ENCODE peak calls at places on chromosomes 1 and 21, in five cellular contexts. R is right atrium auricular region; U is CD4-positive, alpha-beta T cell; O is mesothelial cell of epicardium; B is endothelial cell. G is an unnamed sample.

GRCh38 chr21:29656504-29657227 is 283.1 kb downstream of the GRIK1 start:
- DNase-seq in U (no peak), O (no peak), B (no peak), R (no peak), G (peak)

GRCh38 chr1:56360021-56360420 is 219.3 kb downstream of the PLPP3 start:
- DNase-seq in O (no peak), B (no peak), U (no peak), R (no peak), G (no peak)

GRCh38 chr1:154743536-154744036 is 126.5 kb downstream of the KCNN3 start:
- DNase-seq in O (no peak), U (no peak), B (no peak), R (no peak), G (no peak)

GRCh38 chr1:203860396-203860951 is 925 bp upstream of the SNRPE start:
- DNase-seq in U (no peak), R (no peak), B (no peak), O (no peak), G (no peak)

GRCh38 chr1:203706444-203706843 is 58.5 kb upstream of the LAX1 start:
- DNase-seq in R (no peak), U (no peak), B (no peak), O (no peak), G (no peak)

GRCh38 chr1:51791888-51792287 is 86.6 kb downstream of the NRDC start:
- DNase-seq in B (no peak), U (no peak), R (no peak), O (no peak), G (no peak)

GRCh38 chr1:94100785-94101612 is 19.9 kb downstream of the ABCA4 start:
- DNase-seq in R (no peak), B (no peak), O (no peak), U (no peak), G (no peak)

GRCh38 chr1:153192697-153193096 is 10.5 kb upstream of the LELP1 start:
- DNase-seq in R (no peak), B (peak), U (no peak), O (no peak), G (peak)

GRCh38 chr1:6252374-6252710 is 8.4 kb downstream of the HES3 start:
- DNase-seq in O (no peak), R (no peak), B (no peak), U (no peak), G (no peak)

GRCh38 chr1:65431111-65431705 is 10.7 kb downstream of the LEPR start:
- DNase-seq in O (no peak), B (no peak), U (no peak), R (no peak), G (peak)

GRCh38 chr1:43554444-43554992 is 23.8 kb downstream of the PTPRF start:
- DNase-seq in R (no peak), O (no peak), B (peak), U (no peak), G (no peak)

GRCh38 chr1:167297222-167298214 is 76.8 kb downstream of the POU2F1 start:
- DNase-seq in R (peak), B (no peak), O (no peak), U (no peak), G (no peak)

GRCh38 chr1:117794073-117794472 is 135.3 kb downstream of the GDAP2 start:
- DNase-seq in U (no peak), O (no peak), R (no peak), B (no peak), G (no peak)

GRCh38 chr1:183887826-183888819 is 83.2 kb downstream of the RGL1 start:
- DNase-seq in B (no peak), R (no peak), U (no peak), O (no peak), G (no peak)

GRCh38 chr21:16002872-16003466 is 273.2 kb downstream of the USP25 start:
- DNase-seq in U (no peak), R (no peak), B (no peak), O (no peak), G (no peak)

GRCh38 chr1:27528701-27529637 is 39.0 kb upstream of the WASF2 start:
- DNase-seq in B (no peak), R (peak), O (no peak), U (no peak), G (no peak)

GRCh38 chr1:47471163-47471562 is 33.3 kb downstream of the FOXD2 start:
- DNase-seq in B (no peak), R (no peak), O (no peak), U (no peak), G (no peak)

GRCh38 chr1:91553196-91553595 is 52.5 kb downstream of the CDC7 start:
- DNase-seq in B (no peak), R (no peak), U (no peak), O (no peak), G (no peak)

GRCh38 chr1:197285526-197286217 is 17.6 kb downstream of the CRB1 start:
- DNase-seq in O (no peak), B (no peak), R (no peak), U (no peak), G (no peak)

GRCh38 chr1:171740987-171741871 is 636 bp downstream of the VAMP4 start:
- DNase-seq in O (no peak), B (peak), U (peak), R (no peak), G (peak)
- TF ChIP-seq CTCF in O (no peak), B (no peak), U (peak), R (no peak), G (no peak)

GRCh38 chr1:237867380-237867888 is 23.3 kb downstream of the ZP4 start:
- DNase-seq in O (no peak), U (no peak), B (no peak), R (no peak), G (no peak)

GRCh38 chr1:237863234-237863633 is 27.5 kb downstream of the ZP4 start:
- DNase-seq in R (no peak), B (no peak), U (no peak), O (no peak), G (no peak)

GRCh38 chr1:237861944-237862343 is 28.8 kb downstream of the ZP4 start:
- DNase-seq in B (no peak), R (no peak), O (no peak), U (no peak), G (no peak)

GRCh38 chr1:237868814-237869600 is 21.7 kb downstream of the ZP4 start:
- DNase-seq in B (no peak), U (no peak), R (no peak), O (no peak), G (no peak)

DNA sequence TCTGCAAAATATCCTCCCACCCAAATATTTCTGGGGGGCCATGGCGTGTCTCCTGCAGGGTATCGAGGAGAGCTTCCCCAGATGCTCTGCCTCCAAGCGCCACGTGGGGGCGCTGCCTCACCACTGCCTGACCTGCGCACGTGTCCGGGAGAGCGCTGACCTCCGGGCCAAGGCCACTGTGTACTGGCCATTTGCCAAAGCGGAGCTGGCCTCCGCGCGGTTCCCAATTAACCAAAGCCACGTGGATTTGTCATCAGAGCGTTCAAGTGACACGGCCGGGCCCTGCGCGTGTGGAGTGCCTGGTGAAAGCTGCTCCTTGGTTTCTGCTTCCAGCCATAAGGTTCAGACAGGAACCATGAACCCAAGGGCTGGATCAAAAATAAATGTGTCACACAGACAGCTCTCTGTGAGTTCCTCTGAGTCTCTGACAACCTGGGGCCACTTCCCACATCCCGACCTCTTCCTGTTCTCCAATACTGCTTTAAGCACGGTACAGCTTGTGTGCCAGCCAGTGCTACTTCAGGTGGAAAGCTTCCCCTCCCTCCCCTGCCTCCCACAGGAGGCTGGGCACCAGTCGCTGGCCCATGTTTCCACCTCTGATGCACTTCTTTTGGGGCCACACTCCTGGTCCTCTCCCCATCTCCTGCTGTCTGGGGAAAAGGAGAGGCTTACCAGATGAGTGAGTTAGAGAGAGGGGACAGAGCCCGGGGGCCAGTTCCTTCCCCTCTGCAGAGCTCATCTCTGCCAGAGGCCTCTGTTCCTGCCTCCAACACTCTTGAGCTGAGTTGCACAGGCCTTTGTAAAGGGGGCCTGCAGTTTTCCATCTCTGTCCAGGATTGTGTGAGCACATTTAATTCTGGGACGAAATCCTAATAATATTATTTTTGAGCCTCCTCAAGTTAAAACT is 26.1 kb downstream of the ZP4 start:
- DNase-seq in B (peak), O (peak), U (no peak), R (peak), G (peak)
- TF ChIP-seq CTCF in B (peak), O (peak), U (no peak), R (peak), G (peak)

GRCh38 chr21:41374177-41374712 is 12.4 kb downstream of the MX2 start:
- DNase-seq in R (no peak), O (no peak), U (no peak), B (no peak), G (no peak)
- TF ChIP-seq CTCF in R (no peak), O (no peak), U (no peak), B (no peak), G (no peak)

GRCh38 chr1:232643227-232643626 is 13.3 kb upstream of the SIPA1L2 start:
- DNase-seq in O (no peak), U (no peak), R (no peak), B (no peak), G (no peak)
- TF ChIP-seq CTCF in O (no peak), U (no peak), R (no peak), B (no peak), G (no peak)